ENCODE peak calls at places on chromosomes 2 and 18, in four cellular contexts. N is GM20000, A is SK-N-SH, J is sigmoid colon. D is an unnamed sample.

GRCh38 chr2:196314780-196315179 is 143.4 kb upstream of the STK17B start:
- DNase-seq in N (no peak), A (no peak), J (no peak), D (no peak)

GRCh38 chr2:28951910-28952805 is 28.9 kb upstream of the TOGARAM2 start:
- DNase-seq in N (no peak), A (no peak), J (peak; percentile 70), D (no peak)

GRCh38 chr2:105800036-105800755 is 55.5 kb downstream of the NCK2 start:
- DNase-seq in N (no peak), A (no peak), J (no peak), D (no peak)

GRCh38 chr2:223954401-223954800 is 2.9 kb upstream of the MRPL44 start:
- DNase-seq in N (no peak), A (no peak), J (no peak), D (no peak)

GRCh38 chr2:204483497-204484164 is 61.6 kb upstream of the PARD3B start:
- DNase-seq in N (no peak), A (peak; percentile 47), J (no peak), D (no peak)

GRCh38 chr2:220703279-220703678 is 868.8 kb downstream of the EPHA4 start:
- DNase-seq in N (no peak), A (no peak), J (no peak), D (no peak)

GRCh38 chr2:84962917-84963316 is 8.0 kb upstream of the KCMF1 start:
- DNase-seq in N (no peak), A (no peak), J (peak; percentile 7), D (no peak)

GRCh38 chr2:46703588-46703987 is 212.0 kb downstream of the MCFD2 start:
- DNase-seq in N (peak; percentile 28), A (no peak), J (no peak), D (no peak)

GRCh38 chr2:191905336-191905735 is 58.4 kb upstream of the CAVIN2 start:
- DNase-seq in N (no peak), A (no peak), J (no peak), D (no peak)

GRCh38 chr2:207258191-207258991 is 92.6 kb upstream of the KLF7 start:
- DNase-seq in N (no peak), A (no peak), J (peak; percentile 95), D (no peak)

DNA sequence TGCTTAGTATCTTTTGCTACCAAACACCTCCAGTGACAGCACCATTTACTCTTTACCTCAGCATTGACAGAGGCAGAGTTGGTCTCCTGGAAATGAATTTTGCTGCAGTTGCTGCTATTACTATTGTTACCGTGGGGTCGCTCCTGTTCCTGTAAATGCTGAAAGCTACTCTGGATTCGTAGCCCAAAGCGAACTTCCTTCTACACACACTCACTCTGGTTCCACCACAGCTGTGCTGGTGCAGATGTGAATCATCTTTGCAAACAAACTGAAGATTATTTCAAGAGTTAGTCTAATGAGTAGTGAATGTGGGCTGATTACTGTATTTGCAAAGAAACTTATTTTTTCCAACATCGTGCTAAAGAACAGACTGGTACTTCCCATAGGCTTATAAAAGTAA is 303.9 kb downstream of the LPIN1 start:
- DNase-seq in N (no peak), A (no peak), J (no peak), D (no peak)
- TF ChIP-seq CTCF in N (no peak), A (no peak), J (no peak), D (peak; percentile 40)

DNA sequence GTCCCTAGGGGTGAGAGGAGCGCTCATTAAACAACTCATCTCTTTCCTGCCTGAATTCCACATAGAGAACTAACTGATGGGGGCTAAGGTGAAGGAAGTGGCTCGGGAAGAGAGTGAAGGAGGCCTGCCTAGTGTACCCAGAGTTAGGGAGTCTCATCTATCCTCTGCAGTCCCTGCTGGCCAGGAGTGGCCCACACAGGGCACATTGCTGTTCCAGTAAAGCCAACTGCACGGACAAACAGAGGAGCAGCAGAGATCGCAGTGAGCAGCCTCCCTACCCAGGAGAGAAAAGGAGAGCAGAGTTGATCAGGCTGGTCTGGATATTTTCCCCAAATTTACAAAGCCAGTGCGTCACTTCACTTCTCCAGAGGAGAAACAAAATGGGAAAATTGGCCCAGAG is 16.9 kb upstream of the FN1 start:
- DNase-seq in N (no peak), A (no peak), J (no peak), D (no peak)
- TF ChIP-seq CTCF in N (no peak), A (no peak), J (no peak), D (no peak)

GRCh38 chr18:73639788-73640187 is 507.8 kb downstream of the FBXO15 start:
- DNase-seq in N (no peak), A (no peak), J (no peak), D (no peak)

GRCh38 chr18:73638709-73639108 is 508.9 kb downstream of the FBXO15 start:
- DNase-seq in N (no peak), A (no peak), J (no peak), D (no peak)

DNA sequence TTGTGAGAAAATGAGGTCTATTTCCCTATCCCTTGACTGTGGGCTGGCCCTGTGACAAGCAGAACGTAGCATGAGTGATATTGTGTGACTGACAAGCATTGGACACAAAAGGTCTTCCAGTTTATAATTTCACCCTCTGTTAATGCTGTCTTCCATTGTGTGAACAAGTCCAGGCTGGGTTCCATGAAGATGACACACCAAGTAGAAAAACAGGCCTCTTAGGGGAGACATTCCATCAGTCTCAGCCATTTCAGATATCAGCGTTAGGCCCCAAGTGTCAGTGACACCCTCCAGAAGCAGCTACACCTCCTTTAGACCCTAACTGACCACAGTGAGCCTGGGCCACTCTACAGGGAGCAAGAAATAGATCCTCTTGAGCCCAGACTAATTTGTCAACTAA is 511.3 kb downstream of the FBXO15 start:
- DNase-seq in N (no peak), A (no peak), J (no peak), D (no peak)
- TF ChIP-seq CTCF in N (no peak), A (no peak), J (no peak), D (no peak)

DNA sequence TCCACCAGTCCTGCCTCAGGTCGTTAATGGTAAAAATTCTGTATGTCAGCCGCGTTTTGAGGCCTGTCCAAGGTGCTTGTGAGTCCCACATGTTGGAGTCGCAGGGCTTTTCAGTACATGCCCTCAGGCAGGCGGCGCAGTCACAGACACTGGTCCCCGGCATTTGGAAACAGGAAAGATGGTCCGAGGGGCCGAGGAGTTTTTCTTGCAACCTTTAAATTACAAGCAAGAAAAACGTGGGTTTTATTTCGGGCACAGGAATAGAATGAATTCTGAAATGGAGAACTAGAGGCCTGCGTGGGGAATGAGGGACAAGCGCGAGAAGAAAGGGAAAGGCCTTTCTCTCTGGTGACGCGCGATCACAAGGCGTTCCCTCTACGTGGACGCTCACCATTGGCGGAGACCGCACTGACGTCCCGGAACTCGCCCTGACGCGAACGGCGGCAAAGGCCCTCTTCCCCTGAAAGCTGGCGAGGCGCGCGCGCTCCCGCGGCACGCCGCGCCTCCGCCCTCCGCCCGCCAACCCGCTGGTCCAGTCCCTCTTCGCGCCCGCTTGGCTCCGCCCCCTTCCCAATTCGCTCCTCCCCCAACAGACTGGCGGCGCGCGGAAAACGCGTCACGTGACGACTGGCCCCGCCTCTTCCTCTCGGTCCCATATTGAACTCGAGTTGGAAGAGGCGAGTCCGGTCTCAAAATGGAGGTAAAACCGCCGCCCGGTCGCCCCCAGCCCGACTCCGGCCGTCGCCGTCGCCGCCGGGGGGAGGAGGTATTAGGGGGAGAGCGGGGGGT is at the start of gene HNRNPA3:
- DNase-seq in N (peak; percentile 99), A (peak; percentile 98), J (peak; percentile 100), D (peak; percentile 100)
- TF ChIP-seq CTCF in N (no peak), A (peak; percentile 41), J (peak; percentile 27), D (peak; percentile 67)

DNA sequence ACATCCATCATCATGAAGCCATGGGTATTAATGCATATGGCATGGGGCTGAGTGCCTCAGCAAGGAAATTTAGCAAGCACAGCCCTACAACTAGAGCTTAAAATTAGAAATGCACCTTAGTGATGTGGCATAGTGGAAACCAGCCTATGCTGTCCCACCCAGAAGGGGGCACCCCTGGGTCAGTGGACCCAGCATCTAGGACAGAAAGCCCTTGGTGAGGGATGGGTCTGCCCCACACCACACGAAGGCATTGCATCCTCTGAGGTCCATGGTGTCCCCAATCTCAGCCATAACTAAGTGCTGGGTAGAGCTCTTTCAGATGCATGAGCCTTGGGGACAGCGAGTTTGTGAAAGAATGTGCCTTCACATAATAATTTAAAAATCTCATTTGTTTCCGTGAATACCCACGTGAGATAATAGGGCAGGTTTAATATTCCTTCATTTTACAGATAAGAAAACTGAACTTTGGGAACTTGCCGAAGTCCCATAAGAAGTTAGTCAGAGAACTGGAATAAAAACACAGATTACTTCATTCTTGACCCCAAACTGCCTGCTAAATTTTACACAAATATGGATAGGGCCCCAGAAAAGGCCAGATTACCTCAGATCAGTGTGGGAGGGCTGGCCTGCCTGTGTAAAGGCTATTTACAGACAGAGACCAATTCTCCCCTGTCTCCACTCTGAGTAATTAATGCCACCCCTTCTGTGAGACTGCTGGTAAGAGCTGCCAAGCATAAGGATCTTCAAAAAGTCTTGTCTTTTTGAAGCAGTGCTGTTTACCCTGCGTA is 139.0 kb downstream of the MGAT5 start:
- DNase-seq in N (no peak), A (no peak), J (no peak), D (no peak)
- TF ChIP-seq CTCF in N (no peak), A (no peak), J (no peak), D (no peak)

GRCh38 chr2:129229830-129230441 is 749.5 kb upstream of the RAB6C start:
- DNase-seq in N (no peak), A (no peak), J (no peak), D (no peak)

GRCh38 chr2:129236601-129237000 is 742.9 kb upstream of the RAB6C start:
- DNase-seq in N (no peak), A (no peak), J (no peak), D (no peak)

GRCh38 chr2:129231924-129232323 is 747.5 kb upstream of the RAB6C start:
- DNase-seq in N (no peak), A (no peak), J (no peak), D (no peak)

GRCh38 chr2:129233166-129233565 is 746.3 kb upstream of the RAB6C start:
- DNase-seq in N (no peak), A (no peak), J (no peak), D (no peak)

DNA sequence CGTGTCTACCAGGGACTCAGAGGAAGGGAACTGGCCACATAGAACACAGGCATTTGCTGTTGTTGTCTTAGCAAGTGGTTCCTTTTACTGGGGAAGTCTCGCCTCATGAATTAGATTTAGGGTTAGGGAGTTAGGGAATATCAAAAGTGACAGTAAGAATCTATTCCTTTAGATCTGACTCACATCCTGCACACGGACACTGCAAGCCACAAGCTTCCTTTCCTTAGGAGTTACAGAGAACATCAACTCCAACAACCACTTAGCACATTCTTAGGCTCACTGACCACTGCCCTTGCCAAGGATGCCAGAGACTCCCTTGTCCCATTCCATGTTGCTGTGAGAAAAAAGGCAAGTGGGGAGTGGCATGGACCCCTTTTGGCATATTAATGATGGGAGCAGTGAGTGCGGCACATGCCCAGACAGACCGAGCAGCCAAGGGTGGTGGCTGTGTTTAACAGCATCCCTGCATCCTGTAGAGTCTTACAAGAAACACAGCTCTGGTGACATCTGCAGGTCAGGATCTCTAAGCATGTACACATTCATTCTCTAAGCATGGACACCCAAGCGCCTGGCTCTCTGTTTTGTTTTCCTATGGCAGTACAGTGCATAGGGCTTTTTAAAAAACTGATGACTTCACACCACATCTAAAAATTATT is 745.6 kb upstream of the RAB6C start:
- DNase-seq in N (peak; percentile 22), A (peak; percentile 17), J (no peak), D (no peak)
- TF ChIP-seq CTCF in N (no peak), A (no peak), J (no peak), D (peak; percentile 47)

GRCh38 chr18:7813131-7813530 is 246.0 kb downstream of the PTPRM start:
- DNase-seq in N (no peak), A (no peak), J (no peak), D (no peak)
- TF ChIP-seq CTCF in N (no peak), A (no peak), J (no peak), D (no peak)